ENCODE peak calls at places on chromosomes 7 and 10, in five cellular contexts. U, A, J, M and X are unnamed samples. For H3K4me1, the result is how much of the 10 kb centered on the place peaks cover.

GRCh38 chr7:119664601-119665000 is 608.4 kb upstream of the KCND2 start:
- DNase-seq in U (no peak), A (no peak), J (no peak), M (no peak), X (no peak)

GRCh38 chr7:16669581-16669980 is 23.6 kb downstream of the BZW2 start:
- DNase-seq in U (no peak), A (no peak), J (no peak), M (no peak), X (no peak)

GRCh38 chr10:21843645-21844044 is 159.9 kb downstream of the DNAJC1 start:
- DNase-seq in U (no peak), A (no peak), J (no peak), M (no peak), X (no peak)

GRCh38 chr7:95687759-95688343 is 84.5 kb upstream of the DYNC1I1 start:
- DNase-seq in U (no peak), A (no peak), J (no peak), M (no peak), X (no peak)

GRCh38 chr7:24965831-24966708 is 13.9 kb downstream of the OSBPL3 start:
- DNase-seq in U (peak), A (no peak), J (peak), M (peak), X (peak)

GRCh38 chr10:100265821-100266485 is 1.5 kb downstream of the CWF19L1 start:
- DNase-seq in U (no peak), A (no peak), J (no peak), M (no peak), X (no peak)

GRCh38 chr7:155858521-155859061 is 46.3 kb upstream of the SHH start:
- DNase-seq in U (no peak), A (no peak), J (peak), M (peak), X (no peak)

GRCh38 chr10:124003070-124003419 is 90.4 kb downstream of the CHST15 start:
- DNase-seq in U (no peak), A (no peak), J (peak), M (no peak), X (no peak)

GRCh38 chr10:130430852-130431704 is 294.9 kb downstream of the GLRX3 start:
- DNase-seq in U (peak), A (no peak), J (no peak), M (no peak), X (no peak)

DNA sequence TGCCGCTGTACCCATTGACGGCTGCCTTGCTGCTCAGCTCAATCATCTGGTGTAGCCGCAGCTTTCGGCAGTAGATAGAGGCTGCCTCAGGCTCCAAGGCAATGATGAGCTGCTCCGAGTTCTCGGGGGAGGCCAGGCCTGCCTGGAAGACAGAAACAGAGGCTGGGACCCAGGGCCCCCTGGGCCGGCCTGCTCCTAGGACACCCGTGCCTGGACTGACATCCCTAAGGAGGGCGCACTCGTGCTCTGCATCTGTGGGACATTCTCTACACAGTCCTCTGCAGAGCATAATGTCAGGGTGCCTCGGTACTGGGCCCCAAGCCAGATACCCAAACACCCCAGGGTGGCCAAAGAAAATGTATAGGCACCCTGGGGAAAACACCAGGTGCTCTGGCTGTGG is 58.5 kb downstream of the HSPA12A start:
- DNase-seq in U (no peak), A (no peak), J (no peak), M (no peak), X (no peak)
- H3K4me1 ChIP-seq in U (under half), A (under half), J (under half), M (under half), X (under half)

GRCh38 chr10:24156686-24157085 is 52.3 kb upstream of the KIAA1217 start:
- DNase-seq in U (no peak), A (no peak), J (no peak), M (no peak), X (no peak)

GRCh38 chr10:24157567-24157966 is 51.4 kb upstream of the KIAA1217 start:
- DNase-seq in U (no peak), A (no peak), J (no peak), M (no peak), X (no peak)

GRCh38 chr10:24162236-24162635 is 46.7 kb upstream of the KIAA1217 start:
- DNase-seq in U (no peak), A (no peak), J (no peak), M (no peak), X (no peak)
- H3K4me1 ChIP-seq in U (under half), A (under half), J (under half), M (under half), X (under half)

DNA sequence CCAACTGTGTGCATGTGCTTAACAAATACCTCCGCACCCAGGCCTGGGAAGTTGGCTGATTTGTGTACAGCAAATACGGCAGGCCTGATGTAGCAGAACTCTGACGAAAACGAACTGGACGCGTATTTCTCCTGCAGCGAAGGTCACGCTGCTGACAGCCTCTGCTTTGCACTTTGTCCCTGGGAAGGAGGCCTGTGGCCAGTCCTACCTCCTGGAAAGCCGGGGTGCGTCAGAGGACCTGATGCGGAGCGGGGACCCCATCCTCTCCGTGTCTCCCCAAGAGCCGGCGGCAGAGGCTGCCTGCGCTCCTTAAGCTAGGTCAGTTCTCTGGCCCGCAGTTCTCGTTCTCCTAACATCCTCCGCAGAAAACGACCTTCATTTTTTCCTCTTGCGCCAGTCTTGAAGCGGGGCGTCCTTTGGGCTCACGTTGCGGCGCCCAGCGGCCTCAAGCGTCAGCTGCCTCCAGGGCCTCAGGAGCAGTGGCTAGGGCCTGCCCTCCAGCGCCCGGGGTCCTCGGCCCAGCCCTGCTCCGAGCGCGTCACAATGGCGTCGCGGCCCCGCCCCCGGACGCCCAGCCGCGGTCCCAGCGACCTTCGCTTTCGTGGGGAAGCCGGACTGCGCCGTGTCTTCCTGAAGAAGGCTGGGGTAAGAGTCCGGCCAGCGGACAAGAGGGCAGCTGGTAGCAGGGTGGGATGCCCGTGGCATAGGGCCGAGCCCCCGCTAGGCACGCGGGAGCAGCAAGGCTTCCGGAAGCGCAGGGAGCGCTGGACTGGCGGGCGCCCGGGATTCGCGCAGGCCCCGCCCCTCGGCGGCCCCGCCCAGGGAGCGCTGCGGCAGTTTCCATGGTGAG is at the start of gene ZNF487:
- DNase-seq in U (peak), A (peak), J (peak), M (peak), X (peak)
- H3K4me1 ChIP-seq in U (under half), A (under half), J (under half), M (under half), X (under half)

GRCh38 chr7:158814637-158815036 is 14.7 kb downstream of the ESYT2 start:
- DNase-seq in U (no peak), A (no peak), J (no peak), M (no peak), X (peak)
- H3K4me1 ChIP-seq in U (under half), A (half or more), J (under half), M (under half), X (half or more)

GRCh38 chr10:17074548-17074860 is 55.1 kb downstream of the CUBN start:
- DNase-seq in U (no peak), A (no peak), J (no peak), M (no peak), X (no peak)
- H3K4me1 ChIP-seq in U (under half), A (under half), J (under half), M (under half), X (under half)

DNA sequence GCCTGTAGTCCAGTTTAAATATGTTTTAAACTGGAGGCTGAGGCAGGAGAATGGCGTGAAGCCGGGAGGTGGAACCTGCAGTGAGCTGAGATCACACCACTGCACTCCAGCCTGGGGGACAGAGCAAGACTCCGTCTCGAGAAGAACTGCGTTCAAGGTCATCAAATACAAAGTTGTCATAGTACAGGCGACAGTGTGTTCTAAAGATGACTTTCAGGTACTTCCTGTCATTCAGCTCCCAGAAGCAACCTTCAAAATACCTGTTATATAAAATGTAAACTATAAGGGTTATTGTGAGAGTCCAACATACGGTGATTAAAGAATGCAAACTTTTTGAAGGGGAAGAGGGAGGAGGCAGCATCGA is 8.7 kb downstream of the MPP7 start:
- DNase-seq in U (no peak), A (no peak), J (no peak), M (no peak), X (no peak)
- H3K4me1 ChIP-seq in U (under half), A (under half), J (under half), M (under half), X (under half)

DNA sequence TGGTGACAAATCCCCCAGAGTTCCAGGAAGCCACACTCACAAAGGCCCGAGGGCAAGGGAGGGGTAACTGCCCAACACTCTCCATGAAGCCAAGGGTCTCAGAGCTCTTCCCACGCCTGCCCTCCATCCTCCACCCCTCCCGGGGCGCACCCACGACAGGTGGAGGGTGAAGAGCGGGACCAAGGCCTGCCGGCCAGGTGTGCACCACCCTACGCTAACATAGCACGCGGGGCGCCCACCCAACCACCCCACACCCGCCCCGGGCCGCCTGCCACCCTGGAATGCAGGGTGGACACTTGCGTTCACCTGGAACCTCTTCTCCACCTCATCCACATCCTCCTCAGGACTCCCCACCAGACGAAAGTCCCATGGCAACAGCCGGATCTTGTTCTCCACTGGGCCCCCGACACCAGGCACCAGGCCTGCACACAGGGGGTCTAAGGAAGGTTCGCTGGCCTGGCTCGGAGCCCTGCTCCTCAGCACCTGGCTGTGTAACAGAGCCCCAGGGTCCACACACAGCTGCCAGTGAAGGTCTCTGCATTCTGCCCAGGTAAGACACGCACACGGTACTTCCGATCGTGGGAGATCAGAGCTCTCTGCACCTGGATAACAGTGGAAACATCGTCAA is 32.7 kb downstream of the MAD1L1 start:
- DNase-seq in U (peak), A (no peak), J (no peak), M (no peak), X (no peak)
- H3K4me1 ChIP-seq in U (under half), A (under half), J (under half), M (under half), X (under half)

GRCh38 chr7:55527314-55527713 is 45.0 kb downstream of the VOPP1 start:
- DNase-seq in U (no peak), A (no peak), J (no peak), M (no peak), X (no peak)
- H3K4me1 ChIP-seq in U (under half), A (half or more), J (under half), M (under half), X (under half)